ENCODE peak calls at places on chromosomes 12 and 14, in four cellular contexts. T is Peyer's patch; G is suprapubic skin; Y is CD8-positive, alpha-beta T cell. U is an unnamed sample. For H3K4me1, the result is how much of the 10 kb centered on the place peaks cover.

GRCh38 chr14:93648440-93649168 is 139.7 kb downstream of the PRIMA1 start:
- DNase-seq in T (no peak), Y (no peak), G (no peak), U (peak)

GRCh38 chr14:53452005-53452678 is 299.0 kb upstream of the DDHD1 start:
- DNase-seq in T (no peak), G (no peak), Y (no peak), U (peak)

GRCh38 chr12:27940756-27941402 is 31.7 kb downstream of the PTHLH start:
- DNase-seq in Y (peak), G (peak), T (peak), U (peak)

GRCh38 chr12:122721057-122721545 is 4.5 kb upstream of the HCAR3 start:
- DNase-seq in G (no peak), Y (no peak), T (peak), U (peak)

GRCh38 chr12:87756721-87757120 is 272.5 kb downstream of the C12orf50 start:
- DNase-seq in G (no peak), T (no peak), Y (no peak), U (no peak)

GRCh38 chr12:47882796-47883546 is 21.8 kb downstream of the VDR start:
- DNase-seq in Y (peak), G (no peak), T (peak), U (peak)

GRCh38 chr12:100489326-100489725 is 15.7 kb downstream of the NR1H4 start:
- DNase-seq in Y (no peak), T (no peak), G (no peak), U (no peak)

GRCh38 chr14:99361596-99362220 is 89.7 kb upstream of the BCL11B start:
- DNase-seq in G (no peak), Y (no peak), T (no peak), U (no peak)

DNA sequence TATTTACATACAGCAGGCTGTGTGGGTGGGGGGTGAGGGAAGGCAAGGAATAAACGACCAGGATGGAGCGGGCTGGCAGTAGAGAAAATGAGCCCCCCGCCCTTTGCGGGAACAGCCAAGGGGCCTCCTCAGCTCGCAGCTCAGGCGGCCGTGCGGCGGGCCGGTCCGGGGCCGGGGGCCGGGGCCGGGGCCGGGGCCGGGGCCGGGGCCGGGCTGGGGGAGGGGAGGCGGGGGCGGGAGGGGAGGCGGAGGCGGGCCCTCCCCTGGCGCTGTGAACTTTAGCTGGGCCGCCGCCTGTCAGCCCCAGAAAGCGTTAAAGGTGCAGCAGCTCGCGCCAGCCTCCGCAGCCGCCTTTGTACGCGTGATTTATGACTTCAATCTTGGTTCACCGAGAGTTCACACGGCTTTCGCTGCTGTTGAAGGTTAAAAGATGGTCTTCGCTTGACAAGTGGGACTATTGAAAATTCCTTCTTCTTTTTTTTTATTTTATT is 28.8 kb downstream of the HOXC4 start:
- DNase-seq in T (peak), G (no peak), Y (peak), U (peak)
- H3K4me3 ChIP-seq in T (peak), G (peak), Y (peak), U (peak)

GRCh38 chr12:1738480-1738879 is 47.6 kb downstream of the ADIPOR2 start:
- DNase-seq in T (no peak), Y (no peak), G (no peak), U (no peak)

GRCh38 chr12:1741154-1741949 is 50.5 kb downstream of the ADIPOR2 start:
- DNase-seq in T (no peak), Y (no peak), G (no peak), U (no peak)

GRCh38 chr12:1739368-1739767 is 48.5 kb downstream of the ADIPOR2 start:
- DNase-seq in Y (no peak), T (no peak), G (no peak), U (no peak)

GRCh38 chr12:1740161-1740948 is 49.5 kb downstream of the ADIPOR2 start:
- DNase-seq in G (no peak), T (no peak), Y (no peak), U (peak)

GRCh38 chr12:1737643-1738286 is 46.9 kb downstream of the ADIPOR2 start:
- DNase-seq in T (no peak), G (no peak), Y (no peak), U (no peak)
- H3K4me1 ChIP-seq in T (under half), G (under half), Y (under half), U (under half)

GRCh38 chr12:12010277-12011031 is 60.3 kb upstream of the BCL2L14 start:
- DNase-seq in T (peak), G (no peak), Y (peak), U (no peak)
- H3K4me3 ChIP-seq in T (peak), G (peak), Y (peak), U (no peak)

GRCh38 chr12:112517730-112518129 is 99.0 kb downstream of the PTPN11 start:
- DNase-seq in G (no peak), Y (no peak), T (no peak), U (no peak)
- H3K4me1 ChIP-seq in G (under half), Y (under half), T (under half), U (under half)

GRCh38 chr12:111412830-111413441 is 7.2 kb downstream of the SH2B3 start:
- DNase-seq in T (no peak), G (no peak), Y (no peak), U (no peak)

GRCh38 chr12:111409403-111410228 is 3.9 kb downstream of the SH2B3 start:
- DNase-seq in T (peak), Y (no peak), G (no peak), U (no peak)

GRCh38 chr12:111410229-111411186 is 4.8 kb downstream of the SH2B3 start:
- DNase-seq in G (no peak), T (no peak), Y (no peak), U (no peak)

GRCh38 chr12:111412007-111412829 is 6.5 kb downstream of the SH2B3 start:
- DNase-seq in G (no peak), T (no peak), Y (no peak), U (no peak)

DNA sequence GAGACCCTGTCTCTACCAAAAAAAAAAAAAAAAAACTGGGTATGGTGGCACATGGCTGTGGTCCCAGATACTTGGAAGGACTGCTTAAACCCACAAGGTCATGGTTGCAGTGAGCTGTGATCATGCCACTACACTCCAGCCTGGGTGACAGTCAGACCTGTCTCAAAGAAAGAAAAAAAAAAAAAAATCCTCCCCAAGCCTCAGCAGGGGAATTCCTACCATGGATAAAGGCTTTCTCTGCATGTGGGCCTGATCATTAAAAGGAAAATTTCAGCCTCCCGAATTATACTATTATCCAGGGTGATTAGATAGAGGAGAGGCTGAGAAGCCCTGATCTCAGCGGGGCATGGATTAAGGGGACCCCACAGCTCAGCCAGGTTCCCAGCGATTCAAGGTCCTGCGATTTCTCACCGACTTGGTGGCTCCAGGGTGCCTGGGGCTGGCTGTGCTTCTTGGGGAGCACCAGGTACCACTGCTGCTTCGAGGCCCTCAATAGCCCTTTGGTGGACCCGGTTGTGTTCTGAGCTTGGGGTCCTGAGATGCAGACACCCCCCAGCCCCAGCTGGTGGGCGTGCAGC is 5.6 kb downstream of the SH2B3 start:
- DNase-seq in T (no peak), G (no peak), Y (no peak), U (no peak)
- H3K4me3 ChIP-seq in T (no peak), G (no peak), Y (no peak), U (no peak)

GRCh38 chr12:105234197-105234596 is 1.8 kb downstream of the APPL2 start:
- DNase-seq in G (no peak), Y (no peak), T (no peak), U (no peak)
- H3K4me1 ChIP-seq in G (half or more), Y (under half), T (under half), U (under half)

DNA sequence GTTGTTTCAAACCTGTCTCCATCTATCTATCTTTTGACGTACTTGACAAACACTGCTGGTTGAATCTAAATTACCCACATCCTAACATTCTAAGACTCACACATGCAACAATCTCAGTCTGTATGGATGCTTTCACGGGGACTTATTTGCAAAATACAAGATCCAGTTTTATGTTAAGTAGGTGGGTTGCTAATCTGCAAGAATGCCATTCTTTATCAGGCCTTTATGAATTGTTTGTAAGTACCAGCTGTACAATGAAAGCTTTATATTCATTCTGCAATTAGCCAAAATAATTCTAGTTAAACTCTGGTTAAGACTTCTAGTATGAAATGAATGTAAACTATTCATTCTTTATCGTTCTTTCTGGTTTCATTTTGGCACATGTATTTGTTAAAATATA is 135.1 kb downstream of the NAV3 start:
- DNase-seq in G (no peak), Y (no peak), T (no peak), U (no peak)
- H3K4me3 ChIP-seq in G (no peak), Y (no peak), T (no peak), U (no peak)

GRCh38 chr14:103393078-103393477 is 7.9 kb downstream of the MARK3 start:
- DNase-seq in T (no peak), G (no peak), Y (no peak), U (peak)
- H3K4me1 ChIP-seq in T (under half), G (half or more), Y (half or more), U (under half)

GRCh38 chr12:68538722-68539614 is 71.7 kb upstream of the RAP1B start:
- DNase-seq in T (peak), Y (peak), G (peak), U (peak)
- H3K4me3 ChIP-seq in T (peak), Y (peak), G (peak), U (no peak)